ENCODE peak calls at places on chromosomes 4 and X, in ten cellular contexts. One of them, this sample, is unnamed.

GRCh38 chrX:117977521-117977920 is 139.1 kb downstream of the KLHL13 start:
- DNase-seq in GM23248: no peak
- DNase-seq in neuronal stem cell: no peak
- DNase-seq in MM.1S: no peak
- DNase-seq in trophoblast cell: no peak
- DNase-seq in endodermal cell: no peak
- DNase-seq in mammary epithelial cell: no peak
- DNase-seq in endothelial cell of umbilical vein: no peak
- DNase-seq in neural progenitor cell: no peak
- DNase-seq in NT2/D1: no peak
- DNase-seq in this sample: no peak

GRCh38 chr4:8616831-8617230 is 24.3 kb downstream of the CPZ start:
- DNase-seq in GM23248: no peak
- DNase-seq in neuronal stem cell: no peak
- DNase-seq in MM.1S: no peak
- DNase-seq in trophoblast cell: no peak
- DNase-seq in endodermal cell: no peak
- DNase-seq in mammary epithelial cell: no peak
- DNase-seq in endothelial cell of umbilical vein: no peak
- DNase-seq in neural progenitor cell: no peak
- DNase-seq in NT2/D1: no peak
- DNase-seq in this sample: peak

GRCh38 chrX:19194285-19195242 is 72.3 kb upstream of the ADGRG2 start:
- DNase-seq in GM23248: no peak
- DNase-seq in neuronal stem cell: no peak
- DNase-seq in MM.1S: no peak
- DNase-seq in trophoblast cell: no peak
- DNase-seq in endodermal cell: no peak
- DNase-seq in mammary epithelial cell: no peak
- DNase-seq in endothelial cell of umbilical vein: no peak
- DNase-seq in neural progenitor cell: no peak
- DNase-seq in NT2/D1: no peak
- DNase-seq in this sample: no peak

GRCh38 chr4:70714488-70714887 is 7.3 kb upstream of the RUFY3 start:
- DNase-seq in GM23248: no peak
- DNase-seq in neuronal stem cell: no peak
- DNase-seq in MM.1S: no peak
- DNase-seq in trophoblast cell: no peak
- DNase-seq in endodermal cell: no peak
- DNase-seq in mammary epithelial cell: no peak
- DNase-seq in endothelial cell of umbilical vein: no peak
- DNase-seq in neural progenitor cell: no peak
- DNase-seq in NT2/D1: no peak
- DNase-seq in this sample: no peak

GRCh38 chrX:153598541-153599191 is at the start of gene CCNQ:
- DNase-seq in GM23248: peak
- DNase-seq in neuronal stem cell: no peak
- DNase-seq in MM.1S: peak
- DNase-seq in trophoblast cell: peak
- DNase-seq in endodermal cell: peak
- DNase-seq in mammary epithelial cell: peak
- DNase-seq in endothelial cell of umbilical vein: peak
- DNase-seq in neural progenitor cell: peak
- DNase-seq in NT2/D1: no peak
- DNase-seq in this sample: peak

GRCh38 chr4:8776366-8776765 is 95.3 kb downstream of the HMX1 start:
- DNase-seq in GM23248: no peak
- DNase-seq in neuronal stem cell: no peak
- DNase-seq in MM.1S: no peak
- DNase-seq in trophoblast cell: no peak
- DNase-seq in endodermal cell: no peak
- DNase-seq in mammary epithelial cell: no peak
- DNase-seq in endothelial cell of umbilical vein: no peak
- DNase-seq in neural progenitor cell: no peak
- DNase-seq in NT2/D1: no peak
- DNase-seq in this sample: no peak

GRCh38 chr4:168408620-168409019 is 71.7 kb downstream of the DDX60L start:
- DNase-seq in GM23248: peak
- DNase-seq in neuronal stem cell: no peak
- DNase-seq in MM.1S: no peak
- DNase-seq in trophoblast cell: no peak
- DNase-seq in endodermal cell: no peak
- DNase-seq in mammary epithelial cell: peak
- DNase-seq in endothelial cell of umbilical vein: peak
- DNase-seq in neural progenitor cell: peak
- DNase-seq in NT2/D1: no peak
- DNase-seq in this sample: no peak

GRCh38 chr4:138758876-138759275 is 256.7 kb upstream of the NOCT start:
- DNase-seq in GM23248: no peak
- DNase-seq in neuronal stem cell: no peak
- DNase-seq in MM.1S: no peak
- DNase-seq in trophoblast cell: no peak
- DNase-seq in endodermal cell: no peak
- DNase-seq in mammary epithelial cell: no peak
- DNase-seq in endothelial cell of umbilical vein: no peak
- DNase-seq in neural progenitor cell: no peak
- DNase-seq in NT2/D1: no peak
- DNase-seq in this sample: no peak

GRCh38 chrX:108304210-108304609 is 134.0 kb downstream of the COL4A6 start:
- DNase-seq in GM23248: no peak
- DNase-seq in neuronal stem cell: no peak
- DNase-seq in MM.1S: no peak
- DNase-seq in trophoblast cell: no peak
- DNase-seq in endodermal cell: no peak
- DNase-seq in mammary epithelial cell: no peak
- DNase-seq in endothelial cell of umbilical vein: peak
- DNase-seq in neural progenitor cell: peak
- DNase-seq in NT2/D1: no peak
- DNase-seq in this sample: no peak

GRCh38 chr4:118769152-118769551 is 66.8 kb downstream of the SEC24D start:
- DNase-seq in GM23248: no peak
- DNase-seq in neuronal stem cell: no peak
- DNase-seq in MM.1S: no peak
- DNase-seq in trophoblast cell: no peak
- DNase-seq in endodermal cell: no peak
- DNase-seq in mammary epithelial cell: no peak
- DNase-seq in endothelial cell of umbilical vein: no peak
- DNase-seq in neural progenitor cell: no peak
- DNase-seq in NT2/D1: no peak
- DNase-seq in this sample: no peak

GRCh38 chr4:118177121-118177520 is 142.8 kb downstream of the NDST3 start:
- DNase-seq in GM23248: peak
- DNase-seq in neuronal stem cell: no peak
- DNase-seq in MM.1S: no peak
- DNase-seq in trophoblast cell: no peak
- DNase-seq in endodermal cell: no peak
- DNase-seq in mammary epithelial cell: no peak
- DNase-seq in endothelial cell of umbilical vein: no peak
- DNase-seq in neural progenitor cell: no peak
- DNase-seq in NT2/D1: no peak
- DNase-seq in this sample: no peak

GRCh38 chr4:140052050-140052449 is 101.9 kb downstream of the MAML3 start:
- DNase-seq in GM23248: peak
- DNase-seq in neuronal stem cell: no peak
- DNase-seq in MM.1S: peak
- DNase-seq in trophoblast cell: peak
- DNase-seq in endodermal cell: peak
- DNase-seq in mammary epithelial cell: peak
- DNase-seq in endothelial cell of umbilical vein: peak
- DNase-seq in neural progenitor cell: peak
- DNase-seq in NT2/D1: no peak
- DNase-seq in this sample: no peak

GRCh38 chr4:998096-998691 is 5.0 kb upstream of the SLC26A1 start:
- DNase-seq in GM23248: no peak
- DNase-seq in neuronal stem cell: no peak
- DNase-seq in MM.1S: no peak
- DNase-seq in trophoblast cell: no peak
- DNase-seq in endodermal cell: no peak
- DNase-seq in mammary epithelial cell: no peak
- DNase-seq in endothelial cell of umbilical vein: no peak
- DNase-seq in neural progenitor cell: no peak
- DNase-seq in NT2/D1: no peak
- DNase-seq in this sample: peak
- H3K9ac ChIP-seq in GM23248: no peak
- H3K9ac ChIP-seq in neuronal stem cell: peak
- H3K9ac ChIP-seq in MM.1S: no peak
- H3K9ac ChIP-seq in trophoblast cell: no peak
- H3K9ac ChIP-seq in endodermal cell: no peak
- H3K9ac ChIP-seq in mammary epithelial cell: no peak
- H3K9ac ChIP-seq in endothelial cell of umbilical vein: no peak
- H3K9ac ChIP-seq in neural progenitor cell: no peak
- H3K9ac ChIP-seq in NT2/D1: no peak
- H3K9ac ChIP-seq in this sample: no peak

DNA sequence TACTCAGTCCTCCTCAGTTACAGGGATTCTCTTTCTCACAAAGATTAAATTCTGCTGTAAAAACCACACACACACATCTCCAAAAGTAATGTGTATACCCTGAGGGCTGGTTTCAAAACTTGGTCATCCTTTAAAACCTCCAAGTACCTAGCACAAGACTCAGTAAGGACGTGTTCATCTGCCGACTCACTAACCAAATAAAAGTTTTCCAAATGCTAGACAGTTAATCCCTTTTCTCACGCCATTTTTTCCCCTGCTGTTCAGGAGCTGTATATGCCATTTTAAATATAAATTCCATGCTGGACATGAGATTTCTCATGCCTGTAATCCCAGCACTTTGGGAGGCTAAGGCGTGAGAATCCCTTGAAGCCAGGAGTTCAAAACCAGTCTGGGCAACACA is 3.9 kb upstream of the SAT1 start:
- DNase-seq in GM23248: peak
- DNase-seq in neuronal stem cell: no peak
- DNase-seq in MM.1S: no peak
- DNase-seq in trophoblast cell: peak
- DNase-seq in endodermal cell: no peak
- DNase-seq in mammary epithelial cell: peak
- DNase-seq in endothelial cell of umbilical vein: peak
- DNase-seq in neural progenitor cell: no peak
- DNase-seq in NT2/D1: no peak
- DNase-seq in this sample: no peak
- H3K9ac ChIP-seq in GM23248: peak
- H3K9ac ChIP-seq in neuronal stem cell: no peak
- H3K9ac ChIP-seq in MM.1S: no peak
- H3K9ac ChIP-seq in trophoblast cell: no peak
- H3K9ac ChIP-seq in endodermal cell: no peak
- H3K9ac ChIP-seq in mammary epithelial cell: no peak
- H3K9ac ChIP-seq in endothelial cell of umbilical vein: no peak
- H3K9ac ChIP-seq in neural progenitor cell: no peak
- H3K9ac ChIP-seq in NT2/D1: no peak
- H3K9ac ChIP-seq in this sample: no peak

DNA sequence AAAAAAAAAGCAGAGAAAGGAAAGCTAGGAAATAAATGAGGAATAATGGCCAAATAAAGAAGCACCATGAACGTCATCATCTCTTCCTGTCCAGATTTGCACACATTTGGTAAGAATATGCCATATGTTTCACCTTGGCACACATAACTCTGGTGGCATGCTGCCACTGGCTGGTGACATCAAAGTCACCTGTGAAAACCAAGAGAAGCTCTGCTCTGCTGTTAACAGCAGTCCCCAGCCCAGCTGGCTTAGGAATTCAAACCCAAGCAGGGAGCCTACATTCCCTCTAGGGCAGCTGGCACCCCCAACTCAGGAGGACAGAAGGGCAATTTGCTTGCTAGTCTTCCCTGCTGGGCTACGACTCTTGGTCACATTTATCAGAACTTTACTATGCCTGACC is 77.6 kb downstream of the RASL11B start:
- DNase-seq in GM23248: no peak
- DNase-seq in neuronal stem cell: no peak
- DNase-seq in MM.1S: no peak
- DNase-seq in trophoblast cell: no peak
- DNase-seq in endodermal cell: peak
- DNase-seq in mammary epithelial cell: no peak
- DNase-seq in endothelial cell of umbilical vein: no peak
- DNase-seq in neural progenitor cell: no peak
- DNase-seq in NT2/D1: no peak
- DNase-seq in this sample: no peak
- H3K9ac ChIP-seq in GM23248: no peak
- H3K9ac ChIP-seq in neuronal stem cell: no peak
- H3K9ac ChIP-seq in MM.1S: no peak
- H3K9ac ChIP-seq in trophoblast cell: no peak
- H3K9ac ChIP-seq in endodermal cell: no peak
- H3K9ac ChIP-seq in mammary epithelial cell: no peak
- H3K9ac ChIP-seq in endothelial cell of umbilical vein: no peak
- H3K9ac ChIP-seq in neural progenitor cell: no peak
- H3K9ac ChIP-seq in NT2/D1: no peak
- H3K9ac ChIP-seq in this sample: no peak

GRCh38 chrX:2934715-2935363 is 5.7 kb upstream of the ARSD start:
- DNase-seq in GM23248: no peak
- DNase-seq in neuronal stem cell: no peak
- DNase-seq in MM.1S: no peak
- DNase-seq in trophoblast cell: no peak
- DNase-seq in endodermal cell: no peak
- DNase-seq in mammary epithelial cell: no peak
- DNase-seq in endothelial cell of umbilical vein: no peak
- DNase-seq in neural progenitor cell: no peak
- DNase-seq in NT2/D1: no peak
- DNase-seq in this sample: no peak

GRCh38 chrX:2931155-2931554 is 2.0 kb upstream of the ARSD start:
- DNase-seq in GM23248: no peak
- DNase-seq in neuronal stem cell: no peak
- DNase-seq in MM.1S: no peak
- DNase-seq in trophoblast cell: no peak
- DNase-seq in endodermal cell: no peak
- DNase-seq in mammary epithelial cell: no peak
- DNase-seq in endothelial cell of umbilical vein: no peak
- DNase-seq in neural progenitor cell: no peak
- DNase-seq in NT2/D1: no peak
- DNase-seq in this sample: no peak

GRCh38 chrX:2928583-2929434 is at the start of gene ARSD:
- DNase-seq in GM23248: peak
- DNase-seq in neuronal stem cell: peak
- DNase-seq in MM.1S: no peak
- DNase-seq in trophoblast cell: peak
- DNase-seq in endodermal cell: peak
- DNase-seq in mammary epithelial cell: peak
- DNase-seq in endothelial cell of umbilical vein: peak
- DNase-seq in neural progenitor cell: peak
- DNase-seq in NT2/D1: peak
- DNase-seq in this sample: peak

GRCh38 chrX:2933125-2933900 is 4.2 kb upstream of the ARSD start:
- DNase-seq in GM23248: no peak
- DNase-seq in neuronal stem cell: no peak
- DNase-seq in MM.1S: no peak
- DNase-seq in trophoblast cell: no peak
- DNase-seq in endodermal cell: no peak
- DNase-seq in mammary epithelial cell: peak
- DNase-seq in endothelial cell of umbilical vein: no peak
- DNase-seq in neural progenitor cell: no peak
- DNase-seq in NT2/D1: no peak
- DNase-seq in this sample: no peak

DNA sequence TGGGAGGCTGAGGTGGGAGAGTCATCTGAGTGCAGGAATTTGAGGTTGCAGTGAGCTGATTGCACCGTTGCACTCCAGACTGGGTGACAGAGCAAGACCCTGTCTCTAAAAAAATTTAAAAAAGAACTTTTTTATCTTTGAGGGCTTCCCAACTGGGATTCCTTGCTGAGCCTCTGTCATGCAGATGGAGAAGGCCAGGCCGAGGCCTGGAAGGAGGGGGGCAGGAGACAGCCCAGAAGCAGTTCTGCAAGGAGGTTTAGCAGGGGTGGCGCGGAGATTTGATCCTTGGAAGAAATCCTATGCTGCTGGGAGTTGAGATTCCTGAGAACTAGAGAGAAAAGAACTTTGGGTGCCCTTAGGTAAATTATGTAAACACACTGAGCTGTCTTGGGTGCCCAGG is 2.5 kb upstream of the ARSD start:
- DNase-seq in GM23248: no peak
- DNase-seq in neuronal stem cell: no peak
- DNase-seq in MM.1S: no peak
- DNase-seq in trophoblast cell: no peak
- DNase-seq in endodermal cell: peak
- DNase-seq in mammary epithelial cell: no peak
- DNase-seq in endothelial cell of umbilical vein: no peak
- DNase-seq in neural progenitor cell: peak
- DNase-seq in NT2/D1: peak
- DNase-seq in this sample: no peak
- H3K9ac ChIP-seq in GM23248: no peak
- H3K9ac ChIP-seq in neuronal stem cell: no peak
- H3K9ac ChIP-seq in MM.1S: no peak
- H3K9ac ChIP-seq in trophoblast cell: no peak
- H3K9ac ChIP-seq in endodermal cell: no peak
- H3K9ac ChIP-seq in mammary epithelial cell: no peak
- H3K9ac ChIP-seq in endothelial cell of umbilical vein: no peak
- H3K9ac ChIP-seq in neural progenitor cell: no peak
- H3K9ac ChIP-seq in NT2/D1: peak
- H3K9ac ChIP-seq in this sample: no peak